ENCODE peak calls at places on chromosomes 7 and 10, in four cellular contexts. N is WTC11, V is SK-N-SH, J is GM12878. U is an unnamed sample.
A peak's percentile ranks its signal among the peaks of the same experiment; 100 is the strongest.

GRCh38 chr7:157550300-157551275 is 213.8 kb downstream of the DNAJB6 start:
- DNase-seq in J (no peak), N (peak; percentile 5), V (no peak), U (no peak)

GRCh38 chr7:45695249-45695995 is 121.3 kb downstream of the ADCY1 start:
- DNase-seq in J (no peak), N (no peak), V (no peak), U (no peak)

GRCh38 chr7:75534727-75535307 is 42.7 kb downstream of the SPDYE5 start:
- DNase-seq in J (peak; percentile 35), N (no peak), V (no peak), U (peak; percentile 45)

GRCh38 chr7:35536396-35536826 is 158.5 kb downstream of the HERPUD2 start:
- DNase-seq in J (no peak), N (no peak), V (no peak), U (no peak)

GRCh38 chr7:69537691-69538090 is 60.6 kb upstream of the AUTS2 start:
- DNase-seq in N (no peak), J (no peak), V (no peak), U (no peak)

GRCh38 chr10:72331575-72332422 is 22.9 kb downstream of the DNAJB12 start:
- DNase-seq in N (peak; percentile 81), V (peak; percentile 94), J (peak; percentile 96), U (no peak)

GRCh38 chr10:59905735-59906416 is 480 bp downstream of the CCDC6 start:
- DNase-seq in N (no peak), V (peak; percentile 49), J (no peak), U (peak; percentile 55)

GRCh38 chr7:64908358-64908757 is 5.3 kb downstream of the ZNF273 start:
- DNase-seq in J (no peak), N (no peak), V (no peak), U (no peak)

GRCh38 chr10:14545827-14546226 is 215.1 kb upstream of the FRMD4A start:
- DNase-seq in N (no peak), V (no peak), J (no peak), U (no peak)

GRCh38 chr10:79012567-79012966 is 56.2 kb upstream of the ZMIZ1 start:
- DNase-seq in J (no peak), V (no peak), N (no peak), U (no peak)

GRCh38 chr10:125141860-125142484 is 18.4 kb downstream of the CTBP2 start:
- DNase-seq in J (no peak), V (no peak), N (no peak), U (peak; percentile 43)
- TF ChIP-seq USF1 in J (no peak), V (no peak), N (no peak), U (no peak)

GRCh38 chr10:51892965-51893658 is 193.7 kb upstream of the CSTF2T start:
- DNase-seq in V (peak; percentile 26), J (no peak), N (peak; percentile 36), U (no peak)
- TF ChIP-seq MAX in V (no peak), J (no peak), N (no peak), U (no peak)

DNA sequence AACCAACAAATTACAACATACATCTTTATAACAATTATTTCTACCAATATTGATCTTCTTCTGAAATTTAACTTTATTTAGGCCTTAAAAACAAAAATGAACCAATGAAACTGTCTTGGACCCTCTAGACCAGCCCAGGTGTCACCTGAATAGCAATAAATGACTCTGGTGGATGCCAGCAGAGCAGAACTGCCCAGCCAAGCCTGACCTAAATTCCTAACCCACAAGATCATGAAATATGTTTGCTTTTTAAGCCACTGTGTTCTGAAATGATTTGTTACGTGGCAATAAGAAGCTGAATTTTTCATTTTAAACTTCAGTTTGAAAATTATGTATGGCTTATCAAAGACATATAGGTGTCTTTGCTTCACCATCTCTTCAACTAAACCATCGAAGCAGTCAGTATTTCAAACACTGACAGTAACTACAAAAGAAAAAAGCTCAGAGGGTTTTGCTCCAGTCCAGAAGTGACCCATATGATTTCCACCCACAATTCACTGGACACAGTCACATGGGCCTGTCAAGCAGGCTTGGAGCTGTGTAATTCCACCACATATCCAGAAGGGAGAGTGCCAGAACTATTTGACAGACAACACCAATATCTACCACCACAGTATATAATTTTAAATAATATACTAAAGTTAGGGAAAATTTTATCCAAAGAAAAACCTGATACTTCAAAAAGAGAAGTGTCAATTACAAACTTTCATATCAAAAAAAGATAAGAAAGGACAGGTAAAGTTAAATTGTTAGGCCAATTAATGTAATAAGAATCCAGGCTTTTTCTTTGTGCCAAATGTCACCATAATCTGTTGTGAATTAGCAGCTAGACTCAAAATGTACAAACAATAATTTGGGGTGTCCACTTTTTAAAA is 94.5 kb downstream of the KMT2C start:
- DNase-seq in J (peak; percentile 40), V (peak; percentile 71), N (no peak), U (peak; percentile 81)
- TF ChIP-seq USF1 in J (no peak), V (peak; percentile 82), N (peak; percentile 41), U (peak; percentile 83)

GRCh38 chr10:103458720-103459119 is at the start of gene CALHM1:
- DNase-seq in V (no peak), J (no peak), N (peak; percentile 65), U (peak; percentile 45)
- TF ChIP-seq MAX in V (no peak), J (no peak), N (no peak), U (no peak)

U was measured in K562.